ENCODE peak calls at places on chromosomes 4 and X, in six cellular contexts. O is HepG2, T is GM12878, G is K562, L is SK-N-SH, E is H1. V is an unnamed sample.

GRCh38 chrX:115233497-115234219 is at the start of gene LRCH2:
- DNase-seq in O (no peak), T (no peak), G (no peak), L (peak), E (no peak), V (no peak)

GRCh38 chr4:152784490-152785195 is 4.9 kb downstream of the ARFIP1 start:
- DNase-seq in O (peak), T (no peak), G (peak), L (peak), E (no peak), V (peak)

GRCh38 chr4:14848210-14848609 is 154.1 kb upstream of the CPEB2 start:
- DNase-seq in O (no peak), T (no peak), G (no peak), L (no peak), E (no peak), V (no peak)

GRCh38 chr4:177485528-177485927 is 43.3 kb upstream of the AGA start:
- DNase-seq in O (no peak), T (no peak), G (no peak), L (no peak), E (no peak), V (no peak)

GRCh38 chr4:27117453-27117852 is 256.8 kb downstream of the STIM2 start:
- DNase-seq in O (no peak), T (no peak), G (no peak), L (no peak), E (no peak), V (no peak)

GRCh38 chr4:22848332-22848731 is 155.6 kb downstream of the GBA3 start:
- DNase-seq in O (no peak), T (no peak), G (no peak), L (no peak), E (no peak), V (no peak)

GRCh38 chr4:186726440-186727148 is 2.9 kb upstream of the FAT1 start:
- DNase-seq in O (peak), T (no peak), G (peak), L (peak), E (no peak), V (no peak)

GRCh38 chr4:139822391-139822790 is 156.8 kb downstream of the MGST2 start:
- DNase-seq in O (no peak), T (no peak), G (no peak), L (no peak), E (no peak), V (no peak)

GRCh38 chr4:97395980-97396562 is 747.2 kb downstream of the STPG2 start:
- DNase-seq in O (no peak), T (no peak), G (no peak), L (no peak), E (no peak), V (no peak)

DNA sequence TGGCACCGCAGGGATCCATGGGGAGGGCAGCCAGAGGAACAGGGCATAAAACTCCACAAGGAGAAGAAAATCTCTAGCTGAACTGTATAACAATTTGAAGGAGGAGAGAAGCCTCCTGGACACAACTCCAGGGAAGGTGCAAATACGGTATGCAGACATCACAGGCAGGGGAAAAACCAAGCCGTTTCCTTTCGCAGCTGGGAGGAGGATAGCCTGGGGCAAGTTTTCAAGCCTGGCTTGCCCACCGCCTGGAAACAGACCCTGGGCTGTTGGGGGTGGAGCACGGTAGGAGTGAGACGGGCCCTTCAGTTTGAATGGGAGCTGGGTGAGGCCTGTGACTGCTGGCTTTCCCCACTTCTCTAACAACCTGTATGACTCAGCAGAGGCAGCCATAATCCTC is 43.4 kb upstream of the TAF9B start:
- DNase-seq in O (no peak), T (no peak), G (no peak), L (no peak), E (no peak), V (no peak)
- TF ChIP-seq GABPA in O (no peak), T (no peak), G (no peak), L (no peak), E (no peak), V (no peak)

GRCh38 chr4:23861897-23862296 is 27.9 kb downstream of the PPARGC1A start:
- DNase-seq in O (peak), T (no peak), G (no peak), L (no peak), E (no peak), V (no peak)

GRCh38 chr4:23871420-23871819 is 18.4 kb downstream of the PPARGC1A start:
- DNase-seq in O (no peak), T (no peak), G (no peak), L (no peak), E (no peak), V (no peak)

GRCh38 chr4:23866450-23866849 is 23.4 kb downstream of the PPARGC1A start:
- DNase-seq in O (no peak), T (no peak), G (no peak), L (no peak), E (no peak), V (no peak)
- H3K27ac ChIP-seq in O (no peak), T (no peak), G (no peak), L (no peak), E (no peak), V (no peak)

GRCh38 chrX:16839852-16840460 is 30.2 kb downstream of the RBBP7 start:
- DNase-seq in O (no peak), T (no peak), G (no peak), L (no peak), E (no peak), V (no peak)
- TF ChIP-seq GABPA in O (no peak), T (no peak), G (no peak), L (no peak), E (no peak), V (no peak)

GRCh38 chr4:30904593-30904992 is 184.4 kb downstream of the PCDH7 start:
- DNase-seq in O (no peak), T (no peak), G (no peak), L (no peak), E (no peak), V (no peak)
- H3K27ac ChIP-seq in O (no peak), T (no peak), G (no peak), L (no peak), E (no peak), V (no peak)

DNA sequence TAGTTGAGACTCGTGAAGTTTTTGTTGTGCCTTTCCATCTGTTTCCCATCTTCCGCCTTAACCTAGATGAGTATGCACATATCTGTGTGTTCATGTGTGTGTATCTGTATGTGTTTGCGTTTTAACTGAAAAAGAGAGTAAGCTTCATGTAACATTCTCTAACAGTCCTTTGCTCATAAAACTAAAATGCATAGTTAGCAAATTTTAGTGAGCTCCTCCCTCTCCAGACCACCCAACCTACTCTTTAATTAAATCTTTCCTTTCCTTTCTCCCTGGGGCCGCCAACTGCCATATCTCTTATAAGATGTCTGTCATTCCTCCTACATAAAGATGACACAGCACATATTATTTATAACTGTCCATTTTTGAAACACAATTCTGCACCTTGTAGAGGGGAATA is 222.8 kb upstream of the RASGEF1B start:
- DNase-seq in O (no peak), T (no peak), G (no peak), L (no peak), E (no peak), V (no peak)
- TF ChIP-seq GABPA in O (no peak), T (no peak), G (no peak), L (no peak), E (no peak), V (no peak)

DNA sequence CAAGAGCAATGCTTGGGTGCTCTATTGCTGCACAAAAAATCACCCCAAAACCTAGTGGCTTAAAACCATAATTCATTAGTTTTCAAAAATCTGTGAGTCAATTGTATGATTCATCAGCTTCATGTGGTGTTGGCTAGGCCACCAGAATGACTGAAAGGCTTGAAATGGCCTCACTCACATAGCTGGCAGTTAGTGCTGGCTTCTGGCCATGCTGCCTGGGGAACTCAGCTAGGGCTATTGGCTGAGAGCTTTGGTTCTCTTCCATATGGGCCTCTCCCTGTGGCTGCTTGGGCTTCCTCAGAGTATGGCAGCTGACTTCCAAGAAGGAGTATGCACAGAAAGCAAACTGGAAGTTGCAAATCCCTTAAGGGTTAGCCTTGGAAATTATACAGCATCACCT is 3.1 kb upstream of the MTMR1 start:
- DNase-seq in O (no peak), T (no peak), G (no peak), L (no peak), E (no peak), V (no peak)
- H3K27ac ChIP-seq in O (no peak), T (no peak), G (no peak), L (no peak), E (no peak), V (no peak)

GRCh38 chrX:20066968-20067708 is 49.6 kb downstream of the MAP7D2 start:
- DNase-seq in O (peak), T (no peak), G (peak), L (peak), E (no peak), V (peak)
- TF ChIP-seq GABPA in O (no peak), T (no peak), G (no peak), L (no peak), E (no peak), V (no peak)